ENCODE peak calls at places on chromosomes 3 and 15, in eight cellular contexts. One of them, this sample, is unnamed. For H3K4me1, the result is how much of the 10 kb centered on the place peaks cover.

GRCh38 chr15:46961795-46962194 is 755.5 kb upstream of the SEMA6D start:
- DNase-seq in fibroblast of lung: no peak
- DNase-seq in mesendoderm: peak
- DNase-seq in ascending aorta: no peak
- DNase-seq in upper lobe of left lung: no peak
- DNase-seq in adrenal gland: no peak
- DNase-seq in left ventricle myocardium inferior: no peak
- DNase-seq in prostate gland: no peak
- DNase-seq in this sample: no peak

GRCh38 chr3:144272715-144273114 is 301.1 kb downstream of the DIPK2A start:
- DNase-seq in fibroblast of lung: peak
- DNase-seq in mesendoderm: no peak
- DNase-seq in ascending aorta: no peak
- DNase-seq in upper lobe of left lung: no peak
- DNase-seq in adrenal gland: no peak
- DNase-seq in left ventricle myocardium inferior: no peak
- DNase-seq in prostate gland: no peak
- DNase-seq in this sample: no peak

GRCh38 chr3:131174752-131175151 is 148.1 kb downstream of the NEK11 start:
- DNase-seq in fibroblast of lung: peak
- DNase-seq in mesendoderm: peak
- DNase-seq in ascending aorta: no peak
- DNase-seq in upper lobe of left lung: no peak
- DNase-seq in adrenal gland: no peak
- DNase-seq in left ventricle myocardium inferior: no peak
- DNase-seq in prostate gland: no peak
- DNase-seq in this sample: no peak

GRCh38 chr15:71730277-71731144 is 79.8 kb upstream of the NR2E3 start:
- DNase-seq in fibroblast of lung: peak
- DNase-seq in mesendoderm: peak
- DNase-seq in ascending aorta: peak
- DNase-seq in upper lobe of left lung: no peak
- DNase-seq in adrenal gland: peak
- DNase-seq in left ventricle myocardium inferior: peak
- DNase-seq in prostate gland: peak
- DNase-seq in this sample: peak

GRCh38 chr3:169846458-169847193 is 23.1 kb downstream of the LRRC31 start:
- DNase-seq in fibroblast of lung: peak
- DNase-seq in mesendoderm: peak
- DNase-seq in ascending aorta: no peak
- DNase-seq in upper lobe of left lung: no peak
- DNase-seq in adrenal gland: no peak
- DNase-seq in left ventricle myocardium inferior: no peak
- DNase-seq in prostate gland: no peak
- DNase-seq in this sample: no peak

GRCh38 chr15:92624401-92624991 is 31.1 kb downstream of the FAM174B start:
- DNase-seq in fibroblast of lung: peak
- DNase-seq in mesendoderm: no peak
- DNase-seq in ascending aorta: no peak
- DNase-seq in upper lobe of left lung: peak
- DNase-seq in adrenal gland: no peak
- DNase-seq in left ventricle myocardium inferior: peak
- DNase-seq in prostate gland: no peak
- DNase-seq in this sample: no peak

GRCh38 chr3:105842943-105843342 is 25.9 kb downstream of the CBLB start:
- DNase-seq in fibroblast of lung: peak
- DNase-seq in mesendoderm: no peak
- DNase-seq in ascending aorta: no peak
- DNase-seq in upper lobe of left lung: no peak
- DNase-seq in adrenal gland: no peak
- DNase-seq in left ventricle myocardium inferior: no peak
- DNase-seq in prostate gland: no peak
- DNase-seq in this sample: no peak

GRCh38 chr3:119579366-119580147 is at the start of gene ADPRH:
- DNase-seq in fibroblast of lung: peak
- DNase-seq in mesendoderm: peak
- DNase-seq in ascending aorta: peak
- DNase-seq in upper lobe of left lung: peak
- DNase-seq in adrenal gland: peak
- DNase-seq in left ventricle myocardium inferior: peak
- DNase-seq in prostate gland: peak
- DNase-seq in this sample: peak

GRCh38 chr3:95629802-95630201 is 1184.6 kb upstream of the EPHA6 start:
- DNase-seq in fibroblast of lung: no peak
- DNase-seq in mesendoderm: peak
- DNase-seq in ascending aorta: no peak
- DNase-seq in upper lobe of left lung: no peak
- DNase-seq in adrenal gland: no peak
- DNase-seq in left ventricle myocardium inferior: no peak
- DNase-seq in prostate gland: no peak
- DNase-seq in this sample: no peak

GRCh38 chr15:70096975-70097336 is 761 bp downstream of the TLE3 start:
- DNase-seq in fibroblast of lung: peak
- DNase-seq in mesendoderm: no peak
- DNase-seq in ascending aorta: no peak
- DNase-seq in upper lobe of left lung: peak
- DNase-seq in adrenal gland: no peak
- DNase-seq in left ventricle myocardium inferior: no peak
- DNase-seq in prostate gland: no peak
- DNase-seq in this sample: no peak

GRCh38 chr15:20295238-20295811 is 246.3 kb downstream of the GOLGA6L6 start:
- DNase-seq in fibroblast of lung: no peak
- DNase-seq in mesendoderm: no peak
- DNase-seq in ascending aorta: peak
- DNase-seq in upper lobe of left lung: peak
- DNase-seq in adrenal gland: no peak
- DNase-seq in left ventricle myocardium inferior: no peak
- DNase-seq in prostate gland: no peak
- DNase-seq in this sample: no peak

GRCh38 chr3:56061227-56061626 is 407.0 kb downstream of the ERC2 start:
- DNase-seq in fibroblast of lung: no peak
- DNase-seq in mesendoderm: no peak
- DNase-seq in ascending aorta: no peak
- DNase-seq in upper lobe of left lung: no peak
- DNase-seq in adrenal gland: no peak
- DNase-seq in left ventricle myocardium inferior: no peak
- DNase-seq in prostate gland: no peak
- DNase-seq in this sample: no peak

GRCh38 chr3:187319699-187320302 is 28.3 kb upstream of the MASP1 start:
- DNase-seq in fibroblast of lung: peak
- DNase-seq in mesendoderm: peak
- DNase-seq in ascending aorta: peak
- DNase-seq in upper lobe of left lung: no peak
- DNase-seq in adrenal gland: peak
- DNase-seq in left ventricle myocardium inferior: peak
- DNase-seq in prostate gland: peak
- DNase-seq in this sample: peak

GRCh38 chr3:57544181-57545125 is at the start of gene DNAH12:
- DNase-seq in fibroblast of lung: peak
- DNase-seq in mesendoderm: peak
- DNase-seq in ascending aorta: no peak
- DNase-seq in upper lobe of left lung: peak
- DNase-seq in adrenal gland: peak
- DNase-seq in left ventricle myocardium inferior: no peak
- DNase-seq in prostate gland: peak
- DNase-seq in this sample: peak

DNA sequence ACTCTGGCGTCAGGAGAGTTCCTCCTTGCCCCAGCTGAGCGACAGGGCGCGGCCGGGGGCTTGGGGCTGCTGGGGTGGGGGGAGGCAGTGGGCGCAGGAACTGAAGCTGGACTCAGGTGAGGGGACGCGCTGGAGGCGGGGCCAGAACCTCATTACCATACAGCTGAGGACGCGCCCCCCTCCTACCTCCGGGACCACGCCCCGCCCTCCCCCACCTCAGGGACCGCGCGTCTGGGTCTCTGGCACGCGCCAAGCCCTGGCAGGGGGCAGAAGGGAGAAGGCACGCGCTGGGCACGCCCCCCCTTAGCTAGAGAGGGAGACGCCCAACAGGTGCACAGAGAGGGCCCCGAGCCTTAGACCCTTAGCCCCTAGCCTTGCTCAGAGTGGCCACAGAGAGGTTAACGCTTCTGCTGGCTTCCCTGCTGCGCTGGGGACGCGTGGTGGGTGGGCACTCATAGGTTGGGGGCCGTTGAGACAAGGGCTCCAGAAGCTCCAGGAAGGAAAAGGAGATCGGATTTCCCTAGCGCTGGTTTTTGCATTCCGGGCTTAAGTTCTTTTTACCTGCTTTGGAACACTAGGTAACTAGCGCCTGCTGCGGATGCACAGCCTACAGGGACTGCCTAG is 677 bp upstream of the DLL4 start:
- DNase-seq in fibroblast of lung: no peak
- DNase-seq in mesendoderm: peak
- DNase-seq in ascending aorta: no peak
- DNase-seq in upper lobe of left lung: peak
- DNase-seq in adrenal gland: no peak
- DNase-seq in left ventricle myocardium inferior: no peak
- DNase-seq in prostate gland: no peak
- DNase-seq in this sample: peak
- H3K4me1 ChIP-seq in fibroblast of lung: under half
- H3K4me1 ChIP-seq in mesendoderm: under half
- H3K4me1 ChIP-seq in ascending aorta: under half
- H3K4me1 ChIP-seq in upper lobe of left lung: half or more
- H3K4me1 ChIP-seq in adrenal gland: under half
- H3K4me1 ChIP-seq in left ventricle myocardium inferior: half or more
- H3K4me1 ChIP-seq in prostate gland: under half
- H3K4me1 ChIP-seq in this sample: under half

GRCh38 chr3:53303549-53303948 is 43.8 kb downstream of the DCP1A start:
- DNase-seq in fibroblast of lung: no peak
- DNase-seq in mesendoderm: no peak
- DNase-seq in ascending aorta: no peak
- DNase-seq in upper lobe of left lung: no peak
- DNase-seq in adrenal gland: peak
- DNase-seq in left ventricle myocardium inferior: peak
- DNase-seq in prostate gland: no peak
- DNase-seq in this sample: no peak

DNA sequence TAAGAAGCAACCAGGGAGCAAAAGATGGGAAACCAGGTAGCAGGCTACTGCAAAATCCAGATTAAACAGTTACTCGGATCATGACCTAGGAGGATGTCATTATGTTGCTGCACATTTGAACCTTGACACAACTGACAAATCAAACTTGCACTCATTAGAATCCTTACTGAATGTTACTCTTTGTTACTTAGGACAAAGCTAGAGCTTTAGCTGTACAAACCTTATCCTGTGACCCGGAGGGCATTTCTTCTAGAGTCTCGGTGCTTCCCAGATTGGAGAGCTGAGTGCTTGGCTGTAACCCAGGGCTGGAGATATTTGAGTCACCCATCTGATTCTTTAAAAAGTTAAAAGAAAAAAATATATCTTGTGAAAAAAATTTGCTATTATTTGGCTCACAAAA is 43.4 kb downstream of the DCP1A start:
- DNase-seq in fibroblast of lung: no peak
- DNase-seq in mesendoderm: no peak
- DNase-seq in ascending aorta: no peak
- DNase-seq in upper lobe of left lung: no peak
- DNase-seq in adrenal gland: peak
- DNase-seq in left ventricle myocardium inferior: no peak
- DNase-seq in prostate gland: no peak
- DNase-seq in this sample: no peak
- H3K27ac ChIP-seq in fibroblast of lung: no peak
- H3K27ac ChIP-seq in mesendoderm: no peak
- H3K27ac ChIP-seq in ascending aorta: no peak
- H3K27ac ChIP-seq in upper lobe of left lung: no peak
- H3K27ac ChIP-seq in adrenal gland: no peak
- H3K27ac ChIP-seq in left ventricle myocardium inferior: peak
- H3K27ac ChIP-seq in prostate gland: no peak
- H3K27ac ChIP-seq in this sample: no peak

GRCh38 chr15:26771917-26772587 is 814 bp downstream of the GABRB3 start:
- DNase-seq in fibroblast of lung: peak
- DNase-seq in mesendoderm: no peak
- DNase-seq in ascending aorta: no peak
- DNase-seq in upper lobe of left lung: peak
- DNase-seq in adrenal gland: peak
- DNase-seq in left ventricle myocardium inferior: no peak
- DNase-seq in prostate gland: no peak
- DNase-seq in this sample: no peak

GRCh38 chr15:26771168-26771916 is 1.5 kb downstream of the GABRB3 start:
- DNase-seq in fibroblast of lung: no peak
- DNase-seq in mesendoderm: peak
- DNase-seq in ascending aorta: no peak
- DNase-seq in upper lobe of left lung: peak
- DNase-seq in adrenal gland: peak
- DNase-seq in left ventricle myocardium inferior: peak
- DNase-seq in prostate gland: peak
- DNase-seq in this sample: no peak

GRCh38 chr15:26773485-26773877 is 615 bp upstream of the GABRB3 start:
- DNase-seq in fibroblast of lung: no peak
- DNase-seq in mesendoderm: peak
- DNase-seq in ascending aorta: no peak
- DNase-seq in upper lobe of left lung: no peak
- DNase-seq in adrenal gland: no peak
- DNase-seq in left ventricle myocardium inferior: no peak
- DNase-seq in prostate gland: no peak
- DNase-seq in this sample: no peak

GRCh38 chr15:26772588-26773484 is at the start of gene GABRB3:
- DNase-seq in fibroblast of lung: peak
- DNase-seq in mesendoderm: peak
- DNase-seq in ascending aorta: no peak
- DNase-seq in upper lobe of left lung: peak
- DNase-seq in adrenal gland: peak
- DNase-seq in left ventricle myocardium inferior: peak
- DNase-seq in prostate gland: peak
- DNase-seq in this sample: peak

DNA sequence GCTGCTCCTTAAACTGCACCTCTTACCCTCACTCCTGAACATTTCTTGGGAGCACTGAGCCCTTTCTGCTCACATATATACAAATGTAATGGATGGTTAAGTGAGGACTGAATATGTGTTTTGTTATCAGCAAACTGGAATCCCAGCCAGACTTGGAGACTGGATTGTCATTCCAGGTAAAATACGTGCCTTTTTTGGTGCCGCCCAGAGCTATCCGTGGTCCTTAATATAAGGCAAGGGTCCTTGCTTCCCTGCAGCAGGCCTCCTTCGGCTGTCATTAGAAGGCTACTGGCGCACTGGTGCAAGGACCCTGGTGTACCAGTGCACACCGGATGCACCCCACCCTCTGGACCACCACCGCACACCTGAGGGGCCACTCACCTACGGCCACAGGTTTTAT is 1.1 kb upstream of the GABRB3 start:
- DNase-seq in fibroblast of lung: no peak
- DNase-seq in mesendoderm: peak
- DNase-seq in ascending aorta: no peak
- DNase-seq in upper lobe of left lung: peak
- DNase-seq in adrenal gland: no peak
- DNase-seq in left ventricle myocardium inferior: no peak
- DNase-seq in prostate gland: no peak
- DNase-seq in this sample: no peak
- H3K4me3 ChIP-seq in fibroblast of lung: no peak
- H3K4me3 ChIP-seq in mesendoderm: peak
- H3K4me3 ChIP-seq in ascending aorta: no peak
- H3K4me3 ChIP-seq in upper lobe of left lung: no peak
- H3K4me3 ChIP-seq in adrenal gland: no peak
- H3K4me3 ChIP-seq in left ventricle myocardium inferior: peak
- H3K4me3 ChIP-seq in prostate gland: no peak
- H3K4me3 ChIP-seq in this sample: no peak

DNA sequence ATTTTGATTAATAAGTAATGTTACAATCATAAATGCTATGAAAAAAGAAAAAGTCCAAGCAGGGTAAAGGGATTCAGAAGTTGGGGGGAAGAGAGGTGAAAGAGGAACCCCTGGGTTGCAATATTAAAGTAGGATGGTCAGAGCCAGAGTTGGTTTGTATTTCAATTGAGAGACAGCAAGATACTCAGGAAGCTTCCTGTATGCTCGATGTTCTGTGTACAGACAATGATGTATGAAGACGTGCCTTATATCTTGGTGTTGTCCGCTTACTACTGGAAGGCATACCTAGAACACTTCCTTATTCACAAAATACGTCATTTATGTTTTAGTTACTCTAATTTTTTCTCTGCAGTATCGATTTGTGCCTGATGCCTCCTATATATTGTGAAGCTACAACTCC is 87.6 kb downstream of the TBL1XR1 start:
- DNase-seq in fibroblast of lung: no peak
- DNase-seq in mesendoderm: no peak
- DNase-seq in ascending aorta: no peak
- DNase-seq in upper lobe of left lung: no peak
- DNase-seq in adrenal gland: no peak
- DNase-seq in left ventricle myocardium inferior: no peak
- DNase-seq in prostate gland: no peak
- DNase-seq in this sample: no peak
- H3K4me1 ChIP-seq in fibroblast of lung: under half
- H3K4me1 ChIP-seq in mesendoderm: under half
- H3K4me1 ChIP-seq in ascending aorta: under half
- H3K4me1 ChIP-seq in upper lobe of left lung: half or more
- H3K4me1 ChIP-seq in adrenal gland: under half
- H3K4me1 ChIP-seq in left ventricle myocardium inferior: half or more
- H3K4me1 ChIP-seq in prostate gland: under half
- H3K4me1 ChIP-seq in this sample: under half